ENCODE peak calls at places on chromosomes 13 and 19, in seven cellular contexts. V is mesenchymal stem cell, X is mesendoderm, E is IMR-90, F is H9, M is H1, D is trophoblast cell. A is an unnamed sample.
A peak's percentile ranks its signal among the peaks of the same experiment; 100 is the strongest.

GRCh38 chr13:19864018-19864338 is 529 bp upstream of the ZMYM5 start:
- DNase-seq in V (peak; percentile 82), F (no peak), D (peak; percentile 33), M (no peak), E (no peak), X (peak; percentile 84), A (peak; percentile 72)

GRCh38 chr13:43072394-43072793 is 49.0 kb downstream of the DNAJC15 start:
- DNase-seq in X (peak; percentile 57), E (no peak), F (no peak), M (no peak), D (no peak), V (peak; percentile 30), A (no peak)

GRCh38 chr13:100529666-100530065 is 58.9 kb downstream of the GGACT start:
- DNase-seq in X (no peak), D (no peak), F (no peak), V (no peak), M (peak; percentile 29), E (no peak), A (no peak)

GRCh38 chr13:46345400-46345799 is 41.7 kb downstream of the RUBCNL start:
- DNase-seq in V (no peak), X (no peak), E (no peak), D (no peak), M (no peak), F (no peak), A (no peak)

GRCh38 chr19:2127758-2128157 is 23.6 kb downstream of the AP3D1 start:
- DNase-seq in V (no peak), D (peak; percentile 86), M (no peak), X (peak; percentile 16), E (no peak), F (no peak), A (no peak)

GRCh38 chr19:11453468-11454341 is 18.3 kb downstream of the PRKCSH start:
- DNase-seq in E (no peak), D (no peak), M (peak; percentile 70), X (no peak), F (no peak), V (no peak), A (no peak)

GRCh38 chr13:99123101-99124045 is 77.3 kb upstream of the UBAC2 start:
- DNase-seq in M (no peak), V (peak; percentile 61), D (peak; percentile 91), X (no peak), E (peak; percentile 19), F (no peak), A (no peak)

GRCh38 chr19:35122687-35123551 is 7.3 kb downstream of the FXYD3 start:
- DNase-seq in M (no peak), E (no peak), F (no peak), V (no peak), D (no peak), X (no peak), A (no peak)

GRCh38 chr13:33514362-33514761 is 228.8 kb upstream of the STARD13 start:
- DNase-seq in M (no peak), D (no peak), V (no peak), E (no peak), F (peak; percentile 53), X (peak; percentile 72), A (no peak)

GRCh38 chr19:35559781-35560180 is 3.7 kb downstream of the ATP4A start:
- DNase-seq in F (no peak), X (no peak), M (no peak), E (no peak), D (no peak), V (no peak), A (no peak)

GRCh38 chr19:55256562-55257460 is 2.0 kb downstream of the PPP6R1 start:
- DNase-seq in V (peak; percentile 6), F (no peak), X (no peak), D (no peak), E (no peak), M (no peak), A (no peak)

GRCh38 chr13:106296723-106297122 is 238.7 kb downstream of the EFNB2 start:
- DNase-seq in X (no peak), V (no peak), M (no peak), F (no peak), E (no peak), D (no peak), A (no peak)

GRCh38 chr19:29612121-29612520 is 6.0 kb downstream of the POP4 start:
- DNase-seq in E (no peak), V (no peak), F (no peak), M (no peak), D (no peak), X (no peak), A (no peak)

GRCh38 chr13:43087960-43088580 is 64.7 kb downstream of the DNAJC15 start:
- DNase-seq in D (no peak), V (peak; percentile 53), M (no peak), E (peak; percentile 36), F (no peak), X (no peak), A (no peak)

GRCh38 chr19:45424191-45425058 is 708 bp upstream of the ERCC1 start:
- DNase-seq in X (peak; percentile 92), V (peak; percentile 99), F (peak; percentile 86), M (peak; percentile 76), E (peak; percentile 98), D (peak; percentile 90), A (no peak)

GRCh38 chr13:78881054-78881453 is 222.1 kb upstream of the OBI1 start:
- DNase-seq in X (peak; percentile 86), D (no peak), M (no peak), F (no peak), E (no peak), V (no peak), A (no peak)

GRCh38 chr13:78876915-78877549 is 218.1 kb upstream of the OBI1 start:
- DNase-seq in F (no peak), X (no peak), V (no peak), D (no peak), E (no peak), M (no peak), A (no peak)

GRCh38 chr13:78881746-78882145 is 222.8 kb upstream of the OBI1 start:
- DNase-seq in X (no peak), E (no peak), D (no peak), F (no peak), M (no peak), V (no peak), A (no peak)

DNA sequence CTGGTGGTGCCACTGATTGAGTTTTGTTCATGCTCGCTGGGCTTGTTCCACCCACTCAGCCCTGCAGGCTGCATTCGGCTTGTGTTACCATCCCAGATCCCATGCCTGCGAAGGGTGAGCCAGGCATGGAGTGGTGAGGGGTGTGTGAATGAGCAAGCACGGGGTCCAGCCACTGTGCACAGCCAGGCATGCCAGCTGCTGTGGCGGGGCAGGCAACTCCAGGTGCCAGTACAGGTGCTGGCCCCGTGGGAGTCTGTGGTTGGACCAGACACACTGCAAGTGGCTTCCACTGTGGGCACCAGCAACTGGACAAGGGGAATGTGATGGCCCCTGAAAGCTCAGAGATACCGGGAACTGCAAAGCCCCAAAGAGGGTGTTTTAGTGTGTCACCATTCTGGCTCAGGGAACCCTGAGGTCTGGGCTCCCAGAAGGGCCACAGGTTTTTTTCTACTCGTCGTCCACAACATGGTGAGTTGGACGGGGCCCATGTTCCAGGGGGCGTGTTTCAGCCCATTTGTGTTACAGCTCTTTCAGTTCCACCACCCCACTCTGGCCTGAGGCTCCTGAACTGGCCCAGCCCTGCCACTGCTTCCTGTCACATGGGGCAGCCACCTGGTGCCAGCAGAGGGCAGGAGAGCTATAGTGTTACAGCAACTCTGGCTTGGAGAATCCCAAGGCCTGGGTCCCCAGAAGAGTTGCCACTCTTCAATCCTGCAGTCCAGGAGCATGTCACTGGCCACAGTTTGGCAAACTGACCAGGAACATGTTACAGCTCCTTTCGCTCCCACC is 217.0 kb upstream of the OBI1 start:
- DNase-seq in V (no peak), F (peak; percentile 75), D (no peak), M (peak; percentile 59), E (no peak), X (peak; percentile 64), A (no peak)
- H2BK120ac ChIP-seq in V (no peak overlapping the region), F (no peak overlapping the region), D (no peak overlapping the region), M (no peak overlapping the region), E (no peak overlapping the region), X (no peak overlapping the region), A (no peak overlapping the region)

GRCh38 chr13:50742353-50742752 is 101.1 kb downstream of the DLEU7 start:
- DNase-seq in X (no peak), E (no peak), F (no peak), M (no peak), D (no peak), V (no peak), A (no peak)
- H2BK120ac ChIP-seq in X (no peak overlapping the region), E (no peak overlapping the region), F (no peak overlapping the region), M (no peak overlapping the region), D (no peak overlapping the region), V (no peak overlapping the region), A (no peak overlapping the region)

DNA sequence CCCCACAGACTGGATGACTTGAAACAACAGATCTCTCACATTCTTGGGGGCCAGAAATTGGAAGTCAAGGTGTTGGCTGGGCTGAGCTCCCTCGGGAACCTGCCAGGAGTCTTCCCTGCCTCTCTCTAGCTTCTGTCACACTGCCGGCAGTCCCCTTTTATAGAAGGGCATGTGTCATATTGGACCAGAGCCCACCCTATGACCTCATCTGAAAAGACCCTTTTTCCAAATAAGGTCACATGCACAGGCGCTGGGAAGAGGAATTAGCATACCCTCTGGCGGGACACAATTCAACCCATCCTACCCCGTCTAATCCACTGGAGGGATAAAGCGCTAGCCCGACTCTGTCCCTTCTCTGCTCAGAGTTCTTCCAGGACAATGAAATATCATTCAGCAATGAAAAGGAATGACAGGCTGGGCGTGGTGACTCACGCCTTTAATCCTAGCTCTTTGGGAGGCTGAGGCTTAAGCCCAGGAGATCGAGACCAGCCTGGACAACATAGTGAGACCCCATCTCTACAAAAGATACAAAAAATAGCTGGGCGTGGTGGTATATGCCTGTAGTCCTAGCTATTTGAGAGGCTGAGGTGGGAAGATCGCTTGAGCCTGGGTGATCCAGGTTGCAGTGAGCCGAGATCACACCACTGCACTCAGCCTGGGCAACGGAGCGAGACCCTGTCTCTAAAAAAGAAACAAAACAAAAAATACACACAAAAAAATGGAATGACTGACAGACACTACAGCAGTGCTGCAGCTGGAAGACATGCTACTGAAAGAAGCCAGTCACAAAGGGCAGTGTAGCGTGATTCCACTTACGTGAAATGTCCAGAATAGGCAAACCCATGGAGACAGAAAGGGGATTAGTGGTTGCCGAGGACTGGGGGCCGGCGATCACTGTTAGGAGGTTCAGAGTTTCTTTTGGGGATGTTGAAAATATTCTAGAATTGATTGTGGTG is 28.5 kb downstream of the MEIS3 start:
- DNase-seq in D (no peak), X (no peak), V (no peak), E (no peak), M (no peak), F (no peak), A (no peak)
- H2BK120ac ChIP-seq in D (no peak overlapping the region), X (no peak overlapping the region), V (no peak overlapping the region), E (no peak overlapping the region), M (peak overlapping the region; percentile 38), F (no peak overlapping the region), A (no peak overlapping the region)

DNA sequence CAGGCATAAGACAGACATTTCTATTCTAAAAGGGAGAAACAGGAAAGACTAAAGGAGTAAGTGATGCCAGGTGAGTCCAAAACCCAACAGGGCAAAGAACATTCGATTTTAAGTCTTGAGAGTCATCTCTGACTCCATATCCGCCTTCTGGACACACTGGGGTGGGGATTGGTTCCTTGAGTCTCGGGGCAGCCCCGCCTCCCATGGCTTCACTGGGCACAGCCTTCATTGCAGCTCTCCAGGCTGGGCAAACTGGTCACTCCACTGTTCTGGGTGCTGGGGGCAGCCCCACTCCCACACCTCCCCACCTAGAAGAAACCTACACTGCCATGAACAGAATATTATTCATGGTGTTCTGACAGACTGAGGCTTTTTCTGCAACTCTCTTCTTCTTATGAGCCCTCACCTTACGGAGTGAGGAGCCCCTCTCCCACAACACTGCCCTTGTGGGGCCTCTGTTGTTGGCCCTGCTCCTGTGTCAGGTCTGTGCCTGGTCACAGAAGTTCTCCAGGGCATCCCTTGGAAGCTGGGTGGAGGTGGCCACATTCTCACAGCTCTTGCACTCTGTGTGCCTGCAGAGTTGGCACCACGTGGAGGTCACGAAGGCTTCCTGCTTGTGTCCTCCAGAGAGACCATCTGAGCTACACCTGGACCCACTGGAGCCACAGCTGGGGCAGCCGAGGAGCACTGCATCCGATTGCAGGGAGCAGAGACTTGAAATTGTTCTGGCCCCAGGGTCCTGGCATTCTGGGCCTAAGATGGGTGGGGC is 95.4 kb downstream of the COL4A2 start:
- DNase-seq in D (no peak), M (no peak), F (no peak), X (no peak), E (no peak), V (no peak), A (no peak)
- H2BK120ac ChIP-seq in D (peak overlapping the region; percentile 26), M (no peak overlapping the region), F (no peak overlapping the region), X (no peak overlapping the region), E (peak overlapping the region; percentile 94), V (peak overlapping the region; percentile 71), A (no peak overlapping the region)